ENCODE peak calls at places on chromosomes 12 and 14, in eight cellular contexts. Y is tibial nerve, N is IMR-90, S is HCT116, E is NB4, H is stomach, F is uterus, P is body of pancreas. K is an unnamed sample.

GRCh38 chr14:22981090-22982012 is 1.0 kb downstream of the AJUBA start:
- DNase-seq in P (peak; percentile 26), E (no peak), F (no peak), Y (no peak), S (no peak), H (no peak), N (no peak), K (no peak)

GRCh38 chr12:65277994-65278575 is 398 bp upstream of the MSRB3 start:
- DNase-seq in Y (no peak), S (no peak), N (no peak), F (no peak), E (peak; percentile 19), P (no peak), H (no peak), K (no peak)

GRCh38 chr12:114920828-114921579 is 237.0 kb upstream of the TBX3 start:
- DNase-seq in F (no peak), E (no peak), S (no peak), Y (peak; percentile 26), H (no peak), P (no peak), N (peak; percentile 46), K (no peak)

GRCh38 chr12:82708507-82708906 is 21.8 kb downstream of the TMTC2 start:
- DNase-seq in Y (no peak), H (no peak), N (no peak), S (no peak), F (peak; percentile 67), E (no peak), P (peak; percentile 38), K (no peak)

GRCh38 chr12:68037616-68038255 is 48.5 kb downstream of the IFNG-AS1 start:
- DNase-seq in S (no peak), F (no peak), E (no peak), P (no peak), H (no peak), Y (no peak), N (no peak), K (no peak)

GRCh38 chr12:63098851-63099250 is 52.1 kb downstream of the AVPR1A start:
- DNase-seq in Y (no peak), F (no peak), E (peak; percentile 5), P (no peak), N (no peak), H (no peak), S (no peak), K (no peak)

GRCh38 chr12:19915392-19916192 is 452.7 kb upstream of the PDE3A start:
- DNase-seq in S (peak; percentile 8), N (peak; percentile 44), E (peak; percentile 60), P (peak; percentile 5), H (no peak), F (no peak), Y (peak; percentile 56), K (no peak)

GRCh38 chr14:51967521-51967920 is 21.8 kb upstream of the RTRAF start:
- DNase-seq in H (no peak), P (no peak), F (no peak), Y (no peak), E (no peak), N (peak; percentile 41), S (no peak), K (no peak)

GRCh38 chr14:89236846-89237245 is 180.2 kb downstream of the FOXN3 start:
- DNase-seq in F (no peak), H (no peak), P (no peak), S (no peak), Y (no peak), E (no peak), N (peak; percentile 52), K (no peak)

GRCh38 chr12:15306605-15307004 is 15.7 kb upstream of the PTPRO start:
- DNase-seq in F (no peak), N (no peak), Y (no peak), H (no peak), P (no peak), S (no peak), E (no peak), K (no peak)

GRCh38 chr14:76133103-76133502 is 18.6 kb upstream of the GPATCH2L start:
- DNase-seq in Y (no peak), F (no peak), N (peak; percentile 24), P (no peak), H (no peak), S (no peak), E (peak; percentile 62), K (peak; percentile 30)

GRCh38 chr14:24160850-24161804 is at the start of gene IRF9:
- DNase-seq in Y (peak; percentile 100), E (peak; percentile 96), P (peak; percentile 98), F (peak; percentile 98), N (peak; percentile 91), H (peak; percentile 98), S (peak; percentile 89), K (peak; percentile 84)
- TF ChIP-seq POLR2A in Y (peak; percentile 28), E (no peak), P (peak; percentile 10), F (peak; percentile 57), N (peak; percentile 54), H (no peak), S (peak; percentile 53), K (peak; percentile 48)

DNA sequence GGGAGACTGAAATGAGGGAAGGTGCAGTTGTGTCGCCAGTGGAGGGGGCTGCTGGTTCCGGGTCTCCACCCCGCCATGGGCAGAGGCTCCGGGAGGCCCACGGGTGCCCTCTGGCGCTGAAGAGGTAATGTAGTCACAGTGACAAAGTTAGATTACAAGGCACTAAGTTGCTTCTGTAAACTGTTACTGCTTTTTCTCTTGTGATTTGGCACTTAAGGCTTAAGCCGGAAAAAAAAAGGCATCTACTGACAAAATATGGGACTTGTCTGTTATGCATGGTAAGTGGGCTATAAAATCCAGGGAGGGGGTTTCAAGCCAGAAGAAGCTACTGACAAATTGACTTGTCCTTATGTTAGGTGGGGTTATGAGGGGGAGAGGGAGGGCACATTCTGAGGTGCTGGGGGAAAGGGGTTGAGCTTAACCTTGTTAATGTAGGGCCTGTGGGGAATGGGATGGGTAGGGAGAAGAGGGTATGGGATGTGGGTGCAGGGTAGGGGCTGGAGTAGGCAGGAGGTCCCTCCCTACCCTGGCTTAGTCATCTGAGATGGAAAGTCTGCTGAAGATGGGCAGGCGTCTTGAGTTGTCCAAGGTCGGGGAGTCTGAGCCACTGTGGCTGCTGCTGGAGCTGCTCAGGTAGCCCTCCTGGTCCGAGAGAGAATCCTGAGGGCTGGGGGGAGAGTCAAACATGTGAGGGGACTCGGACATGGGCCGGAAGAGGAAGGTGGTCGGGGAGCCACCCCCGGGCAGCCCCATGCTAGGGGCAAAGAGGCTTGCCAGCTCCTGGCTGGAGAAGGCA is 3.7 kb downstream of the ZFP36L1 start:
- DNase-seq in N (peak; percentile 74), E (peak; percentile 86), S (no peak), P (peak; percentile 90), H (peak; percentile 88), F (peak; percentile 84), Y (peak; percentile 73), K (no peak)
- TF ChIP-seq POLR2A in N (no peak), E (no peak), S (no peak), P (peak; percentile 18), H (no peak), F (no peak), Y (no peak), K (no peak)

GRCh38 chr12:56160894-56161667 is 2.9 kb downstream of the MYL6 start:
- DNase-seq in P (no peak), F (no peak), H (no peak), N (no peak), E (no peak), Y (no peak), S (no peak), K (no peak)
- TF ChIP-seq POLR2A in P (no peak), F (no peak), H (no peak), N (no peak), E (no peak), Y (no peak), S (no peak), K (no peak)

DNA sequence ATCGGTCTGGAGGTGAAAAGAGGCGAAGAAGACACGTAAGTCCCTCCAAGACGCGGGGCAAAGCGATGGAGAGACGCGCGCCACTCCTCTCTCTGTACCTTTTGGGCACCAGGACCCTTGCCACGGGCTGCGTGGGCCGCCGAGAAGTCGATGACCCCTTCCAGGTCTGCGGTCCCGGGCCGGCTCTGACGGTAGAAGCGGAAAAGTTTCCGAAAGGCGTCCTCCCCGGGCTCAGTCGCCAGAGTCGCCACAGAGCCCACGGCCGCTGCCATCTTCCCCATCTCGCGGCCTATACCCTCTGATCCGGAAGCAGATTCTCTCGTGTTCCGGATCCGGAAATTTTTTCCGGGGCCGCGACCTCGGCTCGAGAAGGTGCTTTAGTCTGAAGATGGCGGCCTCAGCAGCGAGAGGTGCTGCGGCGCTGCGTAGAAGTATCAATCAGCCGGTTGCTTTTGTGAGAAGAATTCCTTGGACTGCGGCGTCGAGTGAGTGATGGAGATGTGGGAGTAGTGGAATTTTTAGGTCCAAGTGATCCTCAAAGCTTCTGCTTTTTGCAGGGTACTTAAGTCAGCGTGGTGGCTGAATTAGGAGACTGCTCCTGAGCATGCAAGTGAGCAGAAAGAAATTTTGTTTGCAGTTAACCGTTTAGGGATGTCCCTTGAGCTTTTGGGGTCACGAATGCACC is at the start of the genes ALKBH1 and SLIRP:
- DNase-seq in F (peak; percentile 84), E (peak; percentile 87), P (peak; percentile 87), N (peak; percentile 72), H (peak; percentile 90), Y (peak; percentile 92), S (peak; percentile 59), K (peak; percentile 50)
- TF ChIP-seq POLR2A in F (no peak), E (peak; percentile 97), P (no peak), N (peak; percentile 84), H (no peak), Y (peak; percentile 18), S (peak; percentile 94), K (peak; percentile 58)

DNA sequence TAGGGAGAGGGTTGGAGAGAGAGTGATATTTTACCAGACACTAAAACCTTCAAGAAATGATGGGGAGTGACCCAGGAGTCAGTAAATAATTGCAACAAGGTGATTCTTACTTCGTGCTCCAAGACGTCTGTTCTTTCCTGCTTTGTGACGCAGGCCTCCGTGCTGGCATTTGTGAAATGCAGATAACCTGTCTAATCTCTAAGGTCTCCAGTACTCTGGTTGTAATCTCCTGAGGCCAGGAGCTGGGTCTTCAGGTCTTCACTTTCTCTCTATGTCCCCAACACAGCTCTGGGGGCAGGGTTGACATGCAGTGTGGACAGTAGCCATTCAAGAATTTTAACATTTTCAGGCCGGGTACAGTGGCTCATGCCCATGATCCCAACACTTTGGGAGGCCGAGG is 53.1 kb downstream of the CD9 start:
- DNase-seq in S (no peak), N (no peak), Y (no peak), F (no peak), H (no peak), E (no peak), P (no peak), K (no peak)
- TF ChIP-seq POLR2A in S (no peak), N (no peak), Y (no peak), F (no peak), H (no peak), E (no peak), P (no peak), K (no peak)

DNA sequence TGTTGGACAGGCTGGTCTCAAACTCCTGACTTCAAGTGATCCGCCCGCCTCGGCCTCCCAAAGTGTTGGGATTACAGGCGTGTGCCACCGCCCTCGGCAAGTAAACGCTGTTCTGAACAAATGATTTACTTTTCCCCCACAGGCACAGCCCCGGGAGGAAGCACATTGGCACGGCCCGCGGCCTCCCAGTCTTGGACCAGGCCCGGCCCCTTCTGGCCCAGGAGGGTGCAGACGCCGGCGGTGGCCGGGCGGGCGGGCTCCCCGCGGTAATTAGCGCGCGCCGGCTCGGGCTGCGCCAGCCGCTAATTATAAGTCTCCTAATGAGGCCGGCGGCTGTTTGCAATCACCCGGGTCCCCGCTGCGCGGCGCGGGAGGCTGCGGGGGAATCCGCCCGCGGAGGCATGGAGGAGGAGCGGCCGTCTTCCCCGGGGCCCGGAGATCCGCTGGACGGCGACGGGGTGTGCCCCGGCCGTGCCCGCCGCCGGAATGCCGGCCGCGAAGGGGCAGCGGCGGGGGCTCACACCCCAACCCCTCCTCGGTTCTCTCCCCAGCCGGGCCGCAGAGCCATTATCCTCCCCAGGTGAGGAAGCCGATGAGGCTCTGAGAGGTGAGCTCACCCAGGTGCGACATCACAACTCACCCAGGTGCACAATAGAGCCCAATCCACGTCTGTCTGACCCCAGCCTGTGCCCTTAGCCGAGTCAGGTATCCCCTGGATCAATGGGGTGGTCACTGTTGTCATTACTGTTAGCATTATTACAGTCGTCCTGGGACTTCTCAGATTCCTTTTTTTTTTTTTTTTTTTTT is 3.3 kb upstream of the POP5 start:
- DNase-seq in F (peak; percentile 42), S (peak; percentile 13), H (peak; percentile 75), Y (peak; percentile 20), N (no peak), E (peak; percentile 80), P (peak; percentile 55), K (no peak)
- TF ChIP-seq POLR2A in F (no peak), S (no peak), H (no peak), Y (no peak), N (no peak), E (no peak), P (no peak), K (no peak)